ENCODE peak calls at places on chromosomes 16 and 17, in eight cellular contexts. V is BE2C; K is CD8-positive, alpha-beta T cell; W is kidney; G is AG10803; Z is tibial nerve; D is ovary; P is cardiac fibroblast. B is an unnamed sample.

GRCh38 chr17:48102700-48103378 is 1.6 kb upstream of the CBX1 start:
- DNase-seq in Z (no peak), V (no peak), P (peak; percentile 12), W (no peak), D (no peak), G (no peak), K (no peak), B (peak; percentile 2)

GRCh38 chr17:82065638-82066303 is at the start of gene DUS1L:
- DNase-seq in W (peak; percentile 91), V (peak; percentile 62), P (peak; percentile 54), D (peak; percentile 84), G (peak; percentile 58), K (peak; percentile 68), Z (no peak), B (no peak)

GRCh38 chr17:36691606-36692005 is 90.2 kb downstream of the MRM1 start:
- DNase-seq in Z (no peak), D (no peak), P (no peak), G (no peak), K (no peak), W (no peak), V (no peak), B (peak; percentile 60)

GRCh38 chr17:41391535-41391934 is 5.9 kb downstream of the KRT31 start:
- DNase-seq in W (no peak), Z (no peak), D (no peak), K (no peak), V (no peak), P (no peak), G (no peak), B (no peak)

GRCh38 chr17:82948081-82948511 is 108.3 kb upstream of the ZNF750 start:
- DNase-seq in V (no peak), Z (no peak), W (peak; percentile 73), K (no peak), D (peak; percentile 24), P (no peak), G (no peak), B (peak; percentile 81)

GRCh38 chr16:69889295-69889964 is 61.7 kb upstream of the CLEC18A start:
- DNase-seq in W (no peak), P (no peak), D (no peak), Z (no peak), V (no peak), K (no peak), G (no peak), B (no peak)

GRCh38 chr17:35943537-35943936 is at the start of gene LYZL6:
- DNase-seq in P (no peak), W (no peak), D (no peak), Z (no peak), G (no peak), V (no peak), K (no peak), B (no peak)

GRCh38 chr17:74520790-74521480 is 10.3 kb downstream of the CD300LB start:
- DNase-seq in Z (no peak), W (no peak), P (no peak), V (no peak), G (no peak), K (no peak), D (no peak), B (no peak)

GRCh38 chr17:18129041-18129502 is 20.5 kb downstream of the MYO15A start:
- DNase-seq in D (no peak), P (peak; percentile 34), G (peak; percentile 25), W (no peak), K (no peak), Z (no peak), V (no peak), B (no peak)

GRCh38 chr17:55774834-55775233 is 24.0 kb downstream of the PCTP start:
- DNase-seq in D (no peak), K (no peak), V (no peak), W (no peak), P (no peak), G (no peak), Z (no peak), B (no peak)

GRCh38 chr16:5070431-5071186 is 1.0 kb upstream of the ALG1 start:
- DNase-seq in Z (no peak), D (no peak), W (no peak), V (no peak), K (no peak), P (no peak), G (no peak), B (peak; percentile 32)

GRCh38 chr17:5249615-5250014 is 15.0 kb upstream of the SCIMP start:
- DNase-seq in W (no peak), G (peak; percentile 86), Z (peak; percentile 27), K (peak; percentile 46), P (peak; percentile 89), D (no peak), V (peak; percentile 44), B (no peak)
- TF ChIP-seq CTCF in W (peak; percentile 64), G (peak; percentile 76), Z (peak; percentile 60), K (peak; percentile 60), P (peak; percentile 70), D (peak; percentile 52), V (peak; percentile 58), B (peak; percentile 82)

DNA sequence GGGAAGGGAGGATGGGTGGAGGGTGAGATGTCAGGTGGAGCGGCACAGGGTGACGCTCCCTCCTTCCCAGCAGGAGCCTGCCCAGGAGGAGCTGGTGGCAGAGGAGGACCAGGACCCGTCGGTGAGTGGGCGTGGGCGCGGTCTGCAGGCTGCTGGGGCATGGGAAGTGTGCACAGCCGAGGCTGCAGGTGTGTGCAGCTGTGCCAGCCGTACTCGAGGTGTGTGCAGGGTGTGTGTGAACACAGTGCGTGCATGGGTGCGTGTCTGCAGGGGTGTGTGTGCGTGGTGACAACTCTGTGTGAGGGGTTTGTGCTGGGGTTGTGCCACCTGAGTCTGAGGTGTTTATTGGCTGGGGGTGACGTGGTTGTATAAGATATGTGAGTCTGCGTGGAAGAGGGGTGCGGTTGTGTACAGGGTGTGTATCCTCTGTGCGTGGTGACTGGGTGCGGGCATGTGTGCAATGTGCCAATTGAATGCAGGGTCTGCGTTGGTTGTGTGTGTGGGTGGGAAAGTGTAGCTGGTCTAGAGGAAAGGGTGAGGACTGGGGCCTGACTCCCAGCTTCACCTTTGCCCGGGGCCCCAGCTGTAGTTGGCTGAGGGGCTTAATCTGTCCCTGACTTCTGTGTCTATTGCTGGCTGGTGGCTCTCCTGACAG is 670 bp downstream of the TNFSF12 start:
- DNase-seq in Z (no peak), K (no peak), D (peak; percentile 47), W (no peak), G (no peak), P (no peak), V (no peak), B (no peak)
- TF ChIP-seq CTCF in Z (no peak), K (no peak), D (no peak), W (no peak), G (no peak), P (no peak), V (no peak), B (peak; percentile 14)

GRCh38 chr16:73171380-73171779 is 123.5 kb upstream of the ZFHX3 start:
- DNase-seq in K (no peak), D (no peak), V (no peak), P (no peak), G (no peak), Z (no peak), W (no peak), B (no peak)

GRCh38 chr16:73173396-73173795 is 125.5 kb upstream of the ZFHX3 start:
- DNase-seq in V (no peak), G (peak; percentile 25), P (no peak), K (no peak), Z (no peak), D (no peak), W (no peak), B (no peak)

GRCh38 chr16:73170587-73170986 is 122.7 kb upstream of the ZFHX3 start:
- DNase-seq in P (no peak), Z (no peak), D (no peak), V (no peak), G (no peak), W (no peak), K (no peak), B (no peak)

GRCh38 chr16:73171901-73172619 is 124.1 kb upstream of the ZFHX3 start:
- DNase-seq in G (no peak), Z (no peak), W (no peak), V (no peak), D (no peak), P (no peak), K (no peak), B (no peak)

DNA sequence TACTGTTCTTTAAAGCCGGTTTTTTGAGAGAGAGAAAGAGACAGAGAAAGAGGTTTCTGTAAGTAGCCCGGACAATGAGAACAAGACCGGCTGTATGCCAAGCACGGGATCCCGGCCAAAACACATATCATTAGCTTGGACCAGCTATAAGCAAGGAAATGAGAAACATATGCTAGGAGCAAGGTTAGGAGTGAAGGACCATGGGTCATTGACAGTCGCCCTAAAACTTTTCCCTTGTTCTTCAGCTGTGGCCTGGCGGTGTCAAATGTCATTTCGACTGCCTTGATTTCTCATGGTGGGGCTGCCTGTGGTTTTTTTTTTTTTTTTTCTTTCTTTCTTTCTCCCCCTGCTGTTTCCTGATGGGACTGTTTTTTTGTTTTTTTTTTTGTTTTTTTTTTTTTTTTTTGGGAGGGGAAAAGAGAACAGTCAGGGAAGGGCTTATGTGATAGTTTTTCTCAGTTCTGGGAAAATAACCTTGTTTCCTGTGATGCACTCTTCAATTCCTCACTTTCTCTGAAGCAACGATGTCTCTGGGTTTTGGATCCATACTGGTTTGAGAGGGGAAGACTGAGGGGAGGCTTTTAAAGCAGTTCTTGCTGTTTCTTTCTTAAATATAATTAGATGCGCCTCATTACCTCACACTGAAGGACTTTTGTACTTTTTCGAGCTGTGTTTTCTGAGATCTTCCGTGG is 124.8 kb upstream of the ZFHX3 start:
- DNase-seq in D (peak; percentile 87), K (no peak), Z (peak; percentile 69), V (peak; percentile 79), P (peak; percentile 96), G (peak; percentile 95), W (no peak), B (no peak)
- TF ChIP-seq CTCF in D (no peak), K (no peak), Z (peak; percentile 14), V (peak; percentile 50), P (peak; percentile 48), G (peak; percentile 63), W (no peak), B (peak; percentile 79)

GRCh38 chr16:29860218-29860617 is 2.8 kb downstream of the CDIPT start:
- DNase-seq in P (no peak), W (no peak), D (no peak), G (no peak), V (peak; percentile 67), Z (no peak), K (no peak), B (no peak)

GRCh38 chr16:29862884-29863668 is at the start of gene CDIPT:
- DNase-seq in K (peak; percentile 90), D (peak; percentile 93), P (peak; percentile 99), V (peak; percentile 96), G (peak; percentile 97), W (peak; percentile 96), Z (peak; percentile 76), B (no peak)

GRCh38 chr16:29862383-29862883 is 593 bp downstream of the CDIPT start:
- DNase-seq in Z (no peak), W (no peak), K (no peak), P (peak; percentile 37), G (no peak), D (no peak), V (no peak), B (no peak)

GRCh38 chr16:29864205-29864604 is 1.2 kb upstream of the CDIPT start:
- DNase-seq in P (no peak), D (no peak), V (no peak), Z (no peak), G (no peak), W (no peak), K (no peak), B (no peak)

DNA sequence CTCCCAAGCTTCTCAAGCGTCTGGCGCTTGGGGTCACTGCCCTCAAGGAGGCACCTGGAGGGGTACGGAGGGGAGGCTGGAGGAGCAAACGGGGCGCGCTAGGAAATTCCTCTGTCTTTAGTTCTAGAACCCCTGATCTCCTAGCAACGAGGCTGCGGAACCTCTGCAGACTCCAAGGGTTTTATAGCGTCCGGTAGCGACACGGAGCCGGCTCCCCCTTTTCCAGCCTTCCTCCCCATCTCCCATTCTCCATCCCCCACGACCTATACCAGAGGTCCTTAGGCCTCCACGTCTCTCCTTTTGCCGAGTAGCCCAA is 601 bp upstream of the CDIPT start:
- DNase-seq in G (no peak), P (no peak), W (no peak), Z (no peak), D (no peak), K (no peak), V (no peak), B (no peak)
- TF ChIP-seq CTCF in G (no peak), P (no peak), W (no peak), Z (no peak), D (peak; percentile 7), K (peak; percentile 7), V (no peak), B (peak; percentile 38)